ENCODE peak calls at places on chromosomes 5 and 9, in eight cellular contexts. One of them, this sample, is unnamed.

GRCh38 chr5:135222171-135222681 is 176.8 kb downstream of the MACROH2A1 start:
- DNase-seq in cardiac fibroblast: no peak
- DNase-seq in A549: no peak
- DNase-seq in BJ: no peak
- DNase-seq in tibial artery: no peak
- DNase-seq in PC-3: peak; percentile 76
- DNase-seq in AG04450: no peak
- DNase-seq in HFF-Myc: no peak
- DNase-seq in this sample: no peak

GRCh38 chr9:93651521-93651950 is 75.2 kb downstream of the PHF2 start:
- DNase-seq in cardiac fibroblast: no peak
- DNase-seq in A549: no peak
- DNase-seq in BJ: no peak
- DNase-seq in tibial artery: no peak
- DNase-seq in PC-3: no peak
- DNase-seq in AG04450: no peak
- DNase-seq in HFF-Myc: no peak
- DNase-seq in this sample: no peak

GRCh38 chr5:102700126-102700851 is 54.8 kb upstream of the PAM start:
- DNase-seq in cardiac fibroblast: no peak
- DNase-seq in A549: no peak
- DNase-seq in BJ: no peak
- DNase-seq in tibial artery: no peak
- DNase-seq in PC-3: no peak
- DNase-seq in AG04450: no peak
- DNase-seq in HFF-Myc: no peak
- DNase-seq in this sample: no peak

GRCh38 chr9:129481824-129482511 is 138.9 kb downstream of the C9orf50 start:
- DNase-seq in cardiac fibroblast: peak; percentile 40
- DNase-seq in A549: peak; percentile 75
- DNase-seq in BJ: no peak
- DNase-seq in tibial artery: peak; percentile 49
- DNase-seq in PC-3: no peak
- DNase-seq in AG04450: no peak
- DNase-seq in HFF-Myc: no peak
- DNase-seq in this sample: no peak

GRCh38 chr5:36607114-36607561 is 732 bp downstream of the SLC1A3 start:
- DNase-seq in cardiac fibroblast: peak; percentile 55
- DNase-seq in A549: peak; percentile 7
- DNase-seq in BJ: peak; percentile 25
- DNase-seq in tibial artery: no peak
- DNase-seq in PC-3: peak; percentile 59
- DNase-seq in AG04450: no peak
- DNase-seq in HFF-Myc: peak; percentile 24
- DNase-seq in this sample: peak; percentile 23

GRCh38 chr9:83208065-83208850 is 145.3 kb upstream of the RASEF start:
- DNase-seq in cardiac fibroblast: no peak
- DNase-seq in A549: no peak
- DNase-seq in BJ: no peak
- DNase-seq in tibial artery: no peak
- DNase-seq in PC-3: no peak
- DNase-seq in AG04450: no peak
- DNase-seq in HFF-Myc: no peak
- DNase-seq in this sample: no peak

GRCh38 chr9:88775037-88775471 is 216.2 kb upstream of the S1PR3 start:
- DNase-seq in cardiac fibroblast: peak; percentile 98
- DNase-seq in A549: peak; percentile 89
- DNase-seq in BJ: peak; percentile 79
- DNase-seq in tibial artery: peak; percentile 70
- DNase-seq in PC-3: peak; percentile 88
- DNase-seq in AG04450: peak; percentile 85
- DNase-seq in HFF-Myc: no peak
- DNase-seq in this sample: no peak

GRCh38 chr9:122320346-122320995 is 50.4 kb upstream of the PTGS1 start:
- DNase-seq in cardiac fibroblast: no peak
- DNase-seq in A549: no peak
- DNase-seq in BJ: no peak
- DNase-seq in tibial artery: no peak
- DNase-seq in PC-3: no peak
- DNase-seq in AG04450: no peak
- DNase-seq in HFF-Myc: no peak
- DNase-seq in this sample: no peak

GRCh38 chr9:136268318-136268717 is 22.7 kb upstream of the QSOX2 start:
- DNase-seq in cardiac fibroblast: no peak
- DNase-seq in A549: peak; percentile 41
- DNase-seq in BJ: no peak
- DNase-seq in tibial artery: no peak
- DNase-seq in PC-3: no peak
- DNase-seq in AG04450: no peak
- DNase-seq in HFF-Myc: no peak
- DNase-seq in this sample: no peak

GRCh38 chr9:16236326-16236725 is 634.1 kb downstream of the BNC2 start:
- DNase-seq in cardiac fibroblast: peak; percentile 88
- DNase-seq in A549: peak; percentile 23
- DNase-seq in BJ: peak; percentile 98
- DNase-seq in tibial artery: peak; percentile 58
- DNase-seq in PC-3: no peak
- DNase-seq in AG04450: peak; percentile 86
- DNase-seq in HFF-Myc: peak; percentile 41
- DNase-seq in this sample: no peak

GRCh38 chr9:4793412-4794005 is 765 bp downstream of the RCL1 start:
- DNase-seq in cardiac fibroblast: no peak
- DNase-seq in A549: no peak
- DNase-seq in BJ: no peak
- DNase-seq in tibial artery: no peak
- DNase-seq in PC-3: no peak
- DNase-seq in AG04450: no peak
- DNase-seq in HFF-Myc: no peak
- DNase-seq in this sample: peak; percentile 23

DNA sequence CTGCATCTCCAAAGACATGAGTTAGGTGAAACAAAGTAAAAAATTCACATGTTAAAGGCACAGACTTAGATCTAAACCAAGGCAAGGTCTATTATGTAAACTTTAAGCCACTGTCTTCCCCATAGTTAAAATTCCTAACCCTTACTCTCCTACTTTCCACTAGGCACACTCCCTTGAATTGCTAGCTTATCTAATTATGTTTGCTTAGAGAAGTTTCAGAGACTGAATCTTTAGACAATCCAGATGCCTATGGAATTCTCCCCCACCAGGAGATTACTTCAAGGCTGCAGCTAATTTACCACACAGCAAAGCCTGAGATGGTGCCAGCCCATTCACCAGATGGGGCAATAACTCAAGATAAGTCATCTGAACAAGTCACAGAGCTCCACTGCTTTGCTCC is 803.1 kb upstream of the COX7C start:
- DNase-seq in cardiac fibroblast: no peak
- DNase-seq in A549: peak; percentile 43
- DNase-seq in BJ: no peak
- DNase-seq in tibial artery: no peak
- DNase-seq in PC-3: no peak
- DNase-seq in AG04450: no peak
- DNase-seq in HFF-Myc: no peak
- DNase-seq in this sample: peak; percentile 4
- H3K4me3 ChIP-seq in cardiac fibroblast: no peak overlapping the region
- H3K4me3 ChIP-seq in A549: no peak overlapping the region
- H3K4me3 ChIP-seq in BJ: no peak overlapping the region
- H3K4me3 ChIP-seq in tibial artery: no peak overlapping the region
- H3K4me3 ChIP-seq in PC-3: no peak overlapping the region
- H3K4me3 ChIP-seq in AG04450: no peak overlapping the region
- H3K4me3 ChIP-seq in HFF-Myc: no peak overlapping the region
- H3K4me3 ChIP-seq in this sample: no peak overlapping the region

DNA sequence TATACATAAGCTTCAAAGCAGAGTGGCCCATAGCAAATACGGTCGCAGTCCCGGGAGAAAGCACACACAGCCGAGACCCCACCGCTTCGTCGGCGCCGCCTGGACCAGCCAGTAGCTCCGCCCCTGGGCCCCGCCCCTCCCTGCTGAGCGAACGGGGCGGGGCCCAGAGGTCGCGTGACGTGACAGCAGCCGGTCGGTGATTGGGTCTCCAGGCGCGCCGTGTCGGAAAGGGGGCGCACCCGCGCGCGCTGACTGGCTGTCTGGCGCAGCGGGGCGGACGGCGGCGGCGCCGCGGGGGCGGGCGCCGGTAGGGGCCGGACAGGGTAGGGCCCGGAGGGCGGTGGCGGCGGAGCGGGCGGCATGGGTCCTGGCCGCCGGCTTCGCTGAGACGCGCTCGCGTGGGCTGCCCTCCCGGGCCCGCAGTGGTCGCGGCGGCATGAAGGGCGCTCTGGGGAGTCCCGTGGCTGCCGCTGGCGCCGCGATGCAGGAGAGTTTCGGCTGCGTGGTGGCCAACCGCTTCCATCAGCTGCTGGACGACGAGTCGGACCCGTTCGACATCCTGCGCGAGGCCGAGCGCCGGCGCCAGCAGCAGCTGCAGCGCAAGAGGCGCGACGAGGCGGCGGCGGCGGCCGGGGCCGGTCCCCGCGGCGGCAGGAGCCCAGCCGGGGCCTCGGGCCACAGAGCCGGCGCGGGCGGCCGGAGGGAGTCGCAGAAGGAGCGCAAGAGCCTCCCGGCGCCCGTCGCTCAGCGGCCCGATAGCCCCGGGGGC is at the start of gene HABP4:
- DNase-seq in cardiac fibroblast: peak; percentile 92
- DNase-seq in A549: peak; percentile 92
- DNase-seq in BJ: peak; percentile 57
- DNase-seq in tibial artery: peak; percentile 97
- DNase-seq in PC-3: peak; percentile 91
- DNase-seq in AG04450: peak; percentile 73
- DNase-seq in HFF-Myc: peak; percentile 65
- DNase-seq in this sample: peak; percentile 78
- TF ChIP-seq CTCF in cardiac fibroblast: no peak
- TF ChIP-seq CTCF in A549: no peak
- TF ChIP-seq CTCF in BJ: no peak
- TF ChIP-seq CTCF in tibial artery: peak; percentile 21
- TF ChIP-seq CTCF in PC-3: no peak
- TF ChIP-seq CTCF in AG04450: no peak
- TF ChIP-seq CTCF in HFF-Myc: no peak
- TF ChIP-seq CTCF in this sample: no peak

DNA sequence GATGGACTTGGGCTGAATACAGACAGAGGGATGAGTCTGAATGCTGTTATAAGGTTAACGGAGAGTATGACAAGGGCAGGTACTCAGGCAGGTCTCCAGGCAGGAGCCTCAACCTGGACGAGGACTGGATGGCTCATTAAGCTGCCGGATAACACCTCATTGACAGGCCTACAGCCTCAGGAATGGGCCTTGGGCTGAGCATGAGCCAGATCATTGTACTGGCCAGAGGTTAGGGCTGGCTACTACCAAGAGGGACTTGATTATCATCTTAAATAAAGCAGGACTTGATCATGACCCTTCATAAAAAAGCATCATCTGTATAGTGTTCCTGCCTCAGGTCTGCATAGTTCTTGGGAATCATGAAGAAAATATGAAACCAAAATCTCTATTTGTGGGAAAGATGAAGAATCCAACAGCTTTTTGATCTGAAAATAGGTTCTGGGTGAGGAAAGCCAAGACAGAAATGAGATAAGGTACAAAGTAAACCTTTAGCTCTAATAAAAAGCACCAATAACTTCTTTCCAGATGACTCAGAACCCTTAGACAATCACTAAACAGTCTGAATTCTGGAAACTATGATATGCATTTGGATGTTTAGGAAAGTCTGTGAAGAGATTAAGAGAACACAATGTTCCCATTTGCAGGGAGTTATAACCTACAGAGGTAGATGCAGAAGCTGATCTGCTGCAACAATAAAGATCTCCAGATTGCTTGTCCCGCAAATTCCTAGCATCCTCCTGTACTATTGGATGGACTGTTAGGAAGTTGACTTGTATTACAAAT is 343.1 kb downstream of the CTNND2 start:
- DNase-seq in cardiac fibroblast: no peak
- DNase-seq in A549: no peak
- DNase-seq in BJ: no peak
- DNase-seq in tibial artery: no peak
- DNase-seq in PC-3: peak; percentile 37
- DNase-seq in AG04450: no peak
- DNase-seq in HFF-Myc: no peak
- DNase-seq in this sample: no peak
- H3K4me3 ChIP-seq in cardiac fibroblast: no peak overlapping the region
- H3K4me3 ChIP-seq in A549: no peak overlapping the region
- H3K4me3 ChIP-seq in BJ: no peak overlapping the region
- H3K4me3 ChIP-seq in tibial artery: no peak overlapping the region
- H3K4me3 ChIP-seq in PC-3: no peak overlapping the region
- H3K4me3 ChIP-seq in AG04450: no peak overlapping the region
- H3K4me3 ChIP-seq in HFF-Myc: no peak overlapping the region
- H3K4me3 ChIP-seq in this sample: no peak overlapping the region

DNA sequence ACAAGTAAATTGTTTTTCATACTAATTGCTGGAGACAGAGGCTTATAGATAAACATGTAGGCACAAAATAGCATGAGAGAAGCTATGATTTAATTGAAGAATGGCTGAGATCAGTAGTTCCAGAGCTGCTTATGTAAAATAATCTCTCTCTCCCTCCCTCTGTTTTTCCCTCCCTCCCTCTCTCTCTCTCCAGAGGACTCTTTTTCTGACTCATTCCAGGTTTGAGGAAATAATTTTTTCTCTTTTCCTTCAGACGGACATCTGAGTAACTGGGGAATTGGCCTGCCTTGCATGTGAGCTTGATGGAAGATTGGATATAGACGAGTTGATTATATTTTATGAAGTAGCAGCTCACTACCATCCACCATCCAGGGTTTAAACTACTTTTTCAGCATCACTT is 35.5 kb downstream of the KCTD16 start:
- DNase-seq in cardiac fibroblast: peak; percentile 41
- DNase-seq in A549: no peak
- DNase-seq in BJ: no peak
- DNase-seq in tibial artery: no peak
- DNase-seq in PC-3: no peak
- DNase-seq in AG04450: no peak
- DNase-seq in HFF-Myc: no peak
- DNase-seq in this sample: no peak
- TF ChIP-seq CTCF in cardiac fibroblast: no peak
- TF ChIP-seq CTCF in A549: no peak
- TF ChIP-seq CTCF in BJ: no peak
- TF ChIP-seq CTCF in tibial artery: no peak
- TF ChIP-seq CTCF in PC-3: no peak
- TF ChIP-seq CTCF in AG04450: no peak
- TF ChIP-seq CTCF in HFF-Myc: no peak
- TF ChIP-seq CTCF in this sample: no peak

GRCh38 chr5:119330367-119331183 is 25.2 kb upstream of the TNFAIP8 start:
- DNase-seq in cardiac fibroblast: peak; percentile 34
- DNase-seq in A549: no peak
- DNase-seq in BJ: no peak
- DNase-seq in tibial artery: no peak
- DNase-seq in PC-3: no peak
- DNase-seq in AG04450: no peak
- DNase-seq in HFF-Myc: no peak
- DNase-seq in this sample: no peak
- H3K4me3 ChIP-seq in cardiac fibroblast: no peak overlapping the region
- H3K4me3 ChIP-seq in A549: no peak overlapping the region
- H3K4me3 ChIP-seq in BJ: no peak overlapping the region
- H3K4me3 ChIP-seq in tibial artery: no peak overlapping the region
- H3K4me3 ChIP-seq in PC-3: no peak overlapping the region
- H3K4me3 ChIP-seq in AG04450: no peak overlapping the region
- H3K4me3 ChIP-seq in HFF-Myc: no peak overlapping the region
- H3K4me3 ChIP-seq in this sample: no peak overlapping the region